ENCODE peak calls at places on chromosomes 4 and X, in four cellular contexts. One of them, this sample, is unnamed. For H3K36me3, the result is how much of the 10 kb centered on the place peaks cover.

GRCh38 chr4:164876680-164877324 is at the start of gene APELA:
- DNase-seq in keratinocyte: no peak
- DNase-seq in OCI-LY7: no peak
- DNase-seq in ovary: no peak
- DNase-seq in this sample: no peak

GRCh38 chr4:157574606-157575005 is 354.1 kb downstream of the GRIA2 start:
- DNase-seq in keratinocyte: no peak
- DNase-seq in ovary: no peak
- DNase-seq in OCI-LY7: no peak
- DNase-seq in this sample: peak

GRCh38 chrX:43860646-43861370 is 21.4 kb downstream of the MAOB start:
- DNase-seq in ovary: no peak
- DNase-seq in OCI-LY7: no peak
- DNase-seq in keratinocyte: no peak
- DNase-seq in this sample: no peak

GRCh38 chr4:150501019-150501727 is 80.8 kb upstream of the MAB21L2 start:
- DNase-seq in keratinocyte: peak
- DNase-seq in OCI-LY7: no peak
- DNase-seq in ovary: no peak
- DNase-seq in this sample: no peak

GRCh38 chr4:16259531-16260246 is 33.4 kb upstream of the TAPT1 start:
- DNase-seq in OCI-LY7: no peak
- DNase-seq in ovary: no peak
- DNase-seq in keratinocyte: no peak
- DNase-seq in this sample: no peak

GRCh38 chr4:81786063-81786763 is 314.5 kb upstream of the RASGEF1B start:
- DNase-seq in OCI-LY7: no peak
- DNase-seq in keratinocyte: no peak
- DNase-seq in ovary: no peak
- DNase-seq in this sample: no peak

GRCh38 chrX:23832750-23833149 is 49.8 kb downstream of the SAT1 start:
- DNase-seq in keratinocyte: no peak
- DNase-seq in ovary: no peak
- DNase-seq in OCI-LY7: no peak
- DNase-seq in this sample: no peak

GRCh38 chr4:142121951-142122350 is 485.6 kb downstream of the IL15 start:
- DNase-seq in ovary: no peak
- DNase-seq in keratinocyte: no peak
- DNase-seq in OCI-LY7: no peak
- DNase-seq in this sample: no peak

GRCh38 chrX:38768079-38768478 is 33.2 kb upstream of the MID1IP1 start:
- DNase-seq in ovary: no peak
- DNase-seq in keratinocyte: no peak
- DNase-seq in OCI-LY7: peak
- DNase-seq in this sample: no peak

GRCh38 chr4:7192252-7193039 is at the start of gene SORCS2:
- DNase-seq in ovary: peak
- DNase-seq in keratinocyte: no peak
- DNase-seq in OCI-LY7: no peak
- DNase-seq in this sample: peak

GRCh38 chrX:23524467-23524866 is 142.8 kb upstream of the PRDX4 start:
- DNase-seq in OCI-LY7: no peak
- DNase-seq in keratinocyte: no peak
- DNase-seq in ovary: no peak
- DNase-seq in this sample: no peak

GRCh38 chr4:83830138-83830537 is 294.2 kb downstream of the GPAT3 start:
- DNase-seq in OCI-LY7: no peak
- DNase-seq in ovary: no peak
- DNase-seq in keratinocyte: no peak
- DNase-seq in this sample: no peak

GRCh38 chr4:175635513-175635912 is 176.6 kb downstream of the GPM6A start:
- DNase-seq in ovary: no peak
- DNase-seq in keratinocyte: no peak
- DNase-seq in OCI-LY7: no peak
- DNase-seq in this sample: no peak

GRCh38 chr4:165874799-165875371 is 1.8 kb downstream of the TLL1 start:
- DNase-seq in OCI-LY7: no peak
- DNase-seq in ovary: no peak
- DNase-seq in keratinocyte: no peak
- DNase-seq in this sample: peak

GRCh38 chrX:18455384-18455783 is 30.0 kb downstream of the CDKL5 start:
- DNase-seq in keratinocyte: no peak
- DNase-seq in OCI-LY7: no peak
- DNase-seq in ovary: no peak
- DNase-seq in this sample: no peak

DNA sequence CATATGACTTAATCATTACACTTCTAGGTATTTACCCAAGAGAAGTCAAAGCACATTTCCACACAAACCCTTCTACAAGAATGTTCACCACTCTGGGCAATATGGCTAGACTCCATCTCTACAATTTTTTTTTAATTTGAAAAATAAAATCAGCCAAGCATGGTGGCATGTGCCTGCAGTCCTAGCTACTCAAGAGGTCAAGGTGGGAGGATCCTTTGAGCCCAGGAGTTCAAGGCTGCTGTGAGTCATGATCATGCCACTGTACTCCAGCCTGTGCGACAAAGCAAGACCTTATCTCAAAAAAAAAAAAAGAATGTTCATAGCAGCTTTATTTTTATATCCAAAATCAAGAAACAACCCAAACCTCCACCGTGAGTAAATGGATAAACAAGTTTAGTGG is 70.3 kb upstream of the MBNL3 start:
- DNase-seq in OCI-LY7: no peak
- DNase-seq in keratinocyte: no peak
- DNase-seq in ovary: no peak
- DNase-seq in this sample: no peak
- H3K36me3 ChIP-seq in OCI-LY7: under half
- H3K36me3 ChIP-seq in keratinocyte: under half
- H3K36me3 ChIP-seq in ovary: under half
- H3K36me3 ChIP-seq in this sample: under half

DNA sequence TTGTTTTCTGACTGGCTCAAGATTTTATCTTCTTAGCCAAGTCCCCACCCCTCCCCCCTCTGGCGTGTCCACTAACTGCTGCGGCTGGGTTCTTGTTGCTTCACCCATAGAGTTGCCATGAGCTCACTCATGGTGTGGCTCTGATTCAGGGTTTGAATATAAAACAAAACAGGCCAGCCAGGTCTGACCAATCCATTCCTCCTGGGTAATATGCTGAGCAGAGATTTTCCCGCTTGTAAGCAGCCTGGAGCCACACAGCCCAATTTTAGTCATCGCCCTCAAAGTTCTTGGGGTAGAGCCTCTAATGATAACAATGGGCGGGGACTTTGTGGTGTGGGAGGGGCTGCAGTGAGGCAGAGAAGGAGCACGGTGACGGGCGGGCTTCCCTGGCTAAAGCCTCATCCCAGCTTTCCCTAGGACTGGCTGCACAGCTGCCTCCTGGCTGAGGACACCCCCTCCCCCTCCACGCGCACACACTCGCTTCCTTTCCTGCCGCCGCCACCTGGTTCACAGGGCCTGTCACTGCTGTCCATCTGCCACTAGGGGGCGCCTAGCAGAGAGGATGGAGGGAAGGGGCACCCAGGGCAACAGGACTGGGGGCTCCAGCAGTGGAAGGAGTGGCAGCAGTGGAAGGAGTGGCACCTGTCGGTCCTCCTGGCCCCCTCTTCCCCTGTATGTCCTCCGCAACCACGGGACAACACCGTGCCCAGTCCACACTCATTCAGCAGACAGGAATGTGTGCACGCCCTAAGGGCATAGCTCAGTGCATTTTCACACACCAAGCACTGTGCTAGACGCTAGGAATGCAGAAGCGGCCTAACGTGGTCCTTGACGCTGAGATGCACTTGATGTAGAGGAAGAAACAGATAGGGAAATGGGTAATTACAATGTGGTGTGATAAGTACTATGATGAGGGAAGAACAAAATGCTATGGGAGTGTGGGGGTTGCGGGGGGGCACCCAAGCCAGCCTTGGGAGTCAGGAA is 26.8 kb downstream of the PRPS1 start:
- DNase-seq in ovary: peak
- DNase-seq in OCI-LY7: peak
- DNase-seq in keratinocyte: peak
- DNase-seq in this sample: peak
- H3K4me3 ChIP-seq in ovary: no peak
- H3K4me3 ChIP-seq in OCI-LY7: no peak
- H3K4me3 ChIP-seq in keratinocyte: no peak
- H3K4me3 ChIP-seq in this sample: no peak

GRCh38 chr4:88698539-88698938 is 910 bp upstream of the NAP1L5 start:
- DNase-seq in ovary: no peak
- DNase-seq in OCI-LY7: no peak
- DNase-seq in keratinocyte: no peak
- DNase-seq in this sample: no peak
- H3K27ac ChIP-seq in ovary: no peak
- H3K27ac ChIP-seq in OCI-LY7: no peak
- H3K27ac ChIP-seq in keratinocyte: no peak
- H3K27ac ChIP-seq in this sample: no peak

GRCh38 chrX:10102046-10102704 is 54.6 kb upstream of the CLCN4 start:
- DNase-seq in OCI-LY7: no peak
- DNase-seq in keratinocyte: no peak
- DNase-seq in ovary: no peak
- DNase-seq in this sample: no peak

GRCh38 chrX:10101269-10101668 is 55.5 kb upstream of the CLCN4 start:
- DNase-seq in OCI-LY7: no peak
- DNase-seq in keratinocyte: no peak
- DNase-seq in ovary: no peak
- DNase-seq in this sample: no peak

GRCh38 chrX:10104958-10105658 is 51.7 kb upstream of the CLCN4 start:
- DNase-seq in OCI-LY7: no peak
- DNase-seq in keratinocyte: no peak
- DNase-seq in ovary: no peak
- DNase-seq in this sample: no peak

GRCh38 chrX:10099411-10099810 is 57.4 kb upstream of the CLCN4 start:
- DNase-seq in keratinocyte: no peak
- DNase-seq in ovary: no peak
- DNase-seq in OCI-LY7: no peak
- DNase-seq in this sample: no peak

GRCh38 chrX:10103023-10103422 is 53.8 kb upstream of the CLCN4 start:
- DNase-seq in keratinocyte: no peak
- DNase-seq in ovary: no peak
- DNase-seq in OCI-LY7: no peak
- DNase-seq in this sample: no peak
- H3K36me3 ChIP-seq in keratinocyte: under half
- H3K36me3 ChIP-seq in ovary: under half
- H3K36me3 ChIP-seq in OCI-LY7: under half
- H3K36me3 ChIP-seq in this sample: under half

DNA sequence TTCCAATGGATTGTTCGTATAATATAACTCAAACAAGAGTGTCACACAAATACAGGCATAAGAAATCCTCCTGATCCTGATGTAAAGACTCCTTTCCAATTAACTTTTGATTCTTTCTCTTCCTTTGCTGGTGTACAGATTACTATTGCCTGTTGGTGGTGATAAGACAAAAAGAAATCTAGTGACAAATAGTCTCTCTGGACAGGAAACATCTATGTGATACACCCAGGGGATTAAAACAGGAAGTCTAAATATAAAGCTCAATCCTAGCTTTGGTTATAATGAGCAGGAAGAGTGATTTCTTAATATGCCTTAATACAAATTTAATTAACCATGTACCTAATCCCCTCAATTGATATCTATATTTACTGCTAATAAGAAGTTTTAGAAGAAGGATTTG is 45.1 kb downstream of the ARHGEF6 start:
- DNase-seq in OCI-LY7: peak
- DNase-seq in keratinocyte: no peak
- DNase-seq in ovary: no peak
- DNase-seq in this sample: no peak
- H3K4me3 ChIP-seq in OCI-LY7: peak
- H3K4me3 ChIP-seq in keratinocyte: no peak
- H3K4me3 ChIP-seq in ovary: no peak
- H3K4me3 ChIP-seq in this sample: no peak

DNA sequence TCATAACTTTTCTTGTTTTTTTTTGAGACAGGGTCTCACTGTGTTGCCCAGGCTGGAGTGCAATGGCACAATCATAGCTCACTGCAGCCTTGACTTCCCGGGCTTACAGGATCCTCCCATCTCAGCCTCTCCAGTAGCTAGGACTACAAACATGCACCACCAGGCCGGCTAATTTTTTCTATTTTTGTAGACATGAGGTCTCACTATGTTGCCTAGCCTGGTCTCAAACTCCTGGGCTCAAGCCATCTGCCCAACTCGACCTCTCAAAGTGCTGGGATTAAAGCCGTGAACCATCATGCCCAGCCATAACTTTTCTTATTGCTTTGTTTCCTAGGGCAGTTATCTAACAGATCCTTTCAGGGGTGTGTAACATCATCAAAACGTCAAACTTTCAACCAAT is 11.8 kb downstream of the SEC24D start:
- DNase-seq in OCI-LY7: no peak
- DNase-seq in ovary: no peak
- DNase-seq in keratinocyte: no peak
- DNase-seq in this sample: no peak
- H3K27ac ChIP-seq in OCI-LY7: no peak
- H3K27ac ChIP-seq in ovary: no peak
- H3K27ac ChIP-seq in keratinocyte: no peak
- H3K27ac ChIP-seq in this sample: peak

GRCh38 chr4:80049813-80050534 is 23.1 kb downstream of the ANTXR2 start:
- DNase-seq in keratinocyte: no peak
- DNase-seq in ovary: no peak
- DNase-seq in OCI-LY7: no peak
- DNase-seq in this sample: no peak
- H3K36me3 ChIP-seq in keratinocyte: under half
- H3K36me3 ChIP-seq in ovary: under half
- H3K36me3 ChIP-seq in OCI-LY7: under half
- H3K36me3 ChIP-seq in this sample: under half

GRCh38 chrX:133542476-133542875 is 127.2 kb upstream of the GPC4 start:
- DNase-seq in OCI-LY7: no peak
- DNase-seq in keratinocyte: no peak
- DNase-seq in ovary: no peak
- DNase-seq in this sample: no peak
- H3K4me3 ChIP-seq in OCI-LY7: no peak
- H3K4me3 ChIP-seq in keratinocyte: no peak
- H3K4me3 ChIP-seq in ovary: no peak
- H3K4me3 ChIP-seq in this sample: no peak

This sample was measured in pancreas.